ENCODE peak calls at places on chromosomes 11 and 22, in ten cellular contexts. One of them, this sample, is unnamed.

GRCh38 chr11:126102436-126102894 is 39.8 kb upstream of the CDON start:
- DNase-seq in body of pancreas: peak; percentile 57
- DNase-seq in stimulated activated CD4-positive, alpha-beta T cell treated with anti-CD3 and anti-CD28 coated beads, Interleukin-1b, Interleukin-23, amount 100 ng/mL, for 24 hours: no peak
- DNase-seq in ELR: no peak
- DNase-seq in H54: no peak
- DNase-seq in COR-L47: no peak
- DNase-seq in spleen: no peak
- DNase-seq in PC-9: peak; percentile 6
- DNase-seq in NCI-H2107: no peak
- DNase-seq in HEK293T: no peak
- DNase-seq in this sample: no peak

GRCh38 chr11:85483861-85484260 is 143.3 kb downstream of the DLG2 start:
- DNase-seq in body of pancreas: no peak
- DNase-seq in stimulated activated CD4-positive, alpha-beta T cell treated with anti-CD3 and anti-CD28 coated beads, Interleukin-1b, Interleukin-23, amount 100 ng/mL, for 24 hours: no peak
- DNase-seq in ELR: no peak
- DNase-seq in H54: no peak
- DNase-seq in COR-L47: no peak
- DNase-seq in spleen: no peak
- DNase-seq in PC-9: no peak
- DNase-seq in NCI-H2107: no peak
- DNase-seq in HEK293T: no peak
- DNase-seq in this sample: no peak

GRCh38 chr22:27930246-27931060 is 11.4 kb upstream of the PITPNB start:
- DNase-seq in body of pancreas: no peak
- DNase-seq in stimulated activated CD4-positive, alpha-beta T cell treated with anti-CD3 and anti-CD28 coated beads, Interleukin-1b, Interleukin-23, amount 100 ng/mL, for 24 hours: no peak
- DNase-seq in ELR: no peak
- DNase-seq in H54: no peak
- DNase-seq in COR-L47: no peak
- DNase-seq in spleen: no peak
- DNase-seq in PC-9: no peak
- DNase-seq in NCI-H2107: no peak
- DNase-seq in HEK293T: no peak
- DNase-seq in this sample: no peak

GRCh38 chr11:61908730-61909622 is 8.4 kb downstream of the RAB3IL1 start:
- DNase-seq in body of pancreas: peak; percentile 59
- DNase-seq in stimulated activated CD4-positive, alpha-beta T cell treated with anti-CD3 and anti-CD28 coated beads, Interleukin-1b, Interleukin-23, amount 100 ng/mL, for 24 hours: no peak
- DNase-seq in ELR: no peak
- DNase-seq in H54: no peak
- DNase-seq in COR-L47: no peak
- DNase-seq in spleen: peak; percentile 81
- DNase-seq in PC-9: no peak
- DNase-seq in NCI-H2107: no peak
- DNase-seq in HEK293T: no peak
- DNase-seq in this sample: no peak

GRCh38 chr11:10605941-10606381 is 37.5 kb upstream of the LYVE1 start:
- DNase-seq in body of pancreas: peak; percentile 63
- DNase-seq in stimulated activated CD4-positive, alpha-beta T cell treated with anti-CD3 and anti-CD28 coated beads, Interleukin-1b, Interleukin-23, amount 100 ng/mL, for 24 hours: no peak
- DNase-seq in ELR: peak; percentile 75
- DNase-seq in H54: peak; percentile 23
- DNase-seq in COR-L47: no peak
- DNase-seq in spleen: peak; percentile 91
- DNase-seq in PC-9: no peak
- DNase-seq in NCI-H2107: no peak
- DNase-seq in HEK293T: peak; percentile 26
- DNase-seq in this sample: no peak

GRCh38 chr11:74669311-74670160 is 61.7 kb downstream of the CHRDL2 start:
- DNase-seq in body of pancreas: no peak
- DNase-seq in stimulated activated CD4-positive, alpha-beta T cell treated with anti-CD3 and anti-CD28 coated beads, Interleukin-1b, Interleukin-23, amount 100 ng/mL, for 24 hours: no peak
- DNase-seq in ELR: no peak
- DNase-seq in H54: no peak
- DNase-seq in COR-L47: no peak
- DNase-seq in spleen: no peak
- DNase-seq in PC-9: no peak
- DNase-seq in NCI-H2107: no peak
- DNase-seq in HEK293T: no peak
- DNase-seq in this sample: no peak

GRCh38 chr22:25399649-25400151 is 164.8 kb upstream of the GRK3 start:
- DNase-seq in body of pancreas: no peak
- DNase-seq in stimulated activated CD4-positive, alpha-beta T cell treated with anti-CD3 and anti-CD28 coated beads, Interleukin-1b, Interleukin-23, amount 100 ng/mL, for 24 hours: no peak
- DNase-seq in ELR: no peak
- DNase-seq in H54: no peak
- DNase-seq in COR-L47: no peak
- DNase-seq in spleen: peak; percentile 54
- DNase-seq in PC-9: no peak
- DNase-seq in NCI-H2107: no peak
- DNase-seq in HEK293T: no peak
- DNase-seq in this sample: no peak

GRCh38 chr11:128179049-128179448 is 408.3 kb downstream of the ETS1 start:
- DNase-seq in body of pancreas: no peak
- DNase-seq in stimulated activated CD4-positive, alpha-beta T cell treated with anti-CD3 and anti-CD28 coated beads, Interleukin-1b, Interleukin-23, amount 100 ng/mL, for 24 hours: no peak
- DNase-seq in ELR: no peak
- DNase-seq in H54: no peak
- DNase-seq in COR-L47: peak; percentile 57
- DNase-seq in spleen: no peak
- DNase-seq in PC-9: no peak
- DNase-seq in NCI-H2107: no peak
- DNase-seq in HEK293T: no peak
- DNase-seq in this sample: no peak

GRCh38 chr11:65921033-65921555 is 1.9 kb downstream of the DRAP1 start:
- DNase-seq in body of pancreas: no peak
- DNase-seq in stimulated activated CD4-positive, alpha-beta T cell treated with anti-CD3 and anti-CD28 coated beads, Interleukin-1b, Interleukin-23, amount 100 ng/mL, for 24 hours: no peak
- DNase-seq in ELR: no peak
- DNase-seq in H54: no peak
- DNase-seq in COR-L47: no peak
- DNase-seq in spleen: no peak
- DNase-seq in PC-9: no peak
- DNase-seq in NCI-H2107: no peak
- DNase-seq in HEK293T: no peak
- DNase-seq in this sample: no peak

GRCh38 chr11:134033696-134034491 is 35.0 kb upstream of the JAM3 start:
- DNase-seq in body of pancreas: peak; percentile 96
- DNase-seq in stimulated activated CD4-positive, alpha-beta T cell treated with anti-CD3 and anti-CD28 coated beads, Interleukin-1b, Interleukin-23, amount 100 ng/mL, for 24 hours: peak; percentile 50
- DNase-seq in ELR: peak; percentile 87
- DNase-seq in H54: peak; percentile 76
- DNase-seq in COR-L47: peak; percentile 97
- DNase-seq in spleen: peak; percentile 86
- DNase-seq in PC-9: no peak
- DNase-seq in NCI-H2107: peak; percentile 94
- DNase-seq in HEK293T: peak; percentile 86
- DNase-seq in this sample: peak; percentile 59

GRCh38 chr11:131910491-131911387 is 540.3 kb downstream of the NTM start:
- DNase-seq in body of pancreas: no peak
- DNase-seq in stimulated activated CD4-positive, alpha-beta T cell treated with anti-CD3 and anti-CD28 coated beads, Interleukin-1b, Interleukin-23, amount 100 ng/mL, for 24 hours: no peak
- DNase-seq in ELR: peak; percentile 64
- DNase-seq in H54: no peak
- DNase-seq in COR-L47: peak; percentile 58
- DNase-seq in spleen: peak; percentile 59
- DNase-seq in PC-9: no peak
- DNase-seq in NCI-H2107: no peak
- DNase-seq in HEK293T: no peak
- DNase-seq in this sample: no peak

GRCh38 chr11:109085708-109086373 is 336.1 kb upstream of the C11orf87 start:
- DNase-seq in body of pancreas: no peak
- DNase-seq in stimulated activated CD4-positive, alpha-beta T cell treated with anti-CD3 and anti-CD28 coated beads, Interleukin-1b, Interleukin-23, amount 100 ng/mL, for 24 hours: no peak
- DNase-seq in ELR: no peak
- DNase-seq in H54: no peak
- DNase-seq in COR-L47: no peak
- DNase-seq in spleen: no peak
- DNase-seq in PC-9: no peak
- DNase-seq in NCI-H2107: no peak
- DNase-seq in HEK293T: no peak
- DNase-seq in this sample: no peak

GRCh38 chr11:7590529-7590928 is 76.7 kb downstream of the PPFIBP2 start:
- DNase-seq in body of pancreas: no peak
- DNase-seq in stimulated activated CD4-positive, alpha-beta T cell treated with anti-CD3 and anti-CD28 coated beads, Interleukin-1b, Interleukin-23, amount 100 ng/mL, for 24 hours: no peak
- DNase-seq in ELR: no peak
- DNase-seq in H54: no peak
- DNase-seq in COR-L47: no peak
- DNase-seq in spleen: no peak
- DNase-seq in PC-9: no peak
- DNase-seq in NCI-H2107: no peak
- DNase-seq in HEK293T: no peak
- DNase-seq in this sample: no peak

GRCh38 chr22:28711820-28712777 is 29.5 kb downstream of the CHEK2 start:
- DNase-seq in body of pancreas: peak; percentile 6
- DNase-seq in stimulated activated CD4-positive, alpha-beta T cell treated with anti-CD3 and anti-CD28 coated beads, Interleukin-1b, Interleukin-23, amount 100 ng/mL, for 24 hours: no peak
- DNase-seq in ELR: peak; percentile 97
- DNase-seq in H54: peak; percentile 22
- DNase-seq in COR-L47: no peak
- DNase-seq in spleen: no peak
- DNase-seq in PC-9: peak; percentile 78
- DNase-seq in NCI-H2107: no peak
- DNase-seq in HEK293T: no peak
- DNase-seq in this sample: no peak

GRCh38 chr22:31692186-31692886 is 30.3 kb upstream of the PISD start:
- DNase-seq in body of pancreas: no peak
- DNase-seq in stimulated activated CD4-positive, alpha-beta T cell treated with anti-CD3 and anti-CD28 coated beads, Interleukin-1b, Interleukin-23, amount 100 ng/mL, for 24 hours: no peak
- DNase-seq in ELR: peak; percentile 79
- DNase-seq in H54: no peak
- DNase-seq in COR-L47: no peak
- DNase-seq in spleen: no peak
- DNase-seq in PC-9: no peak
- DNase-seq in NCI-H2107: no peak
- DNase-seq in HEK293T: no peak
- DNase-seq in this sample: no peak

GRCh38 chr22:46546466-46547178 is 9.2 kb upstream of the CELSR1 start:
- DNase-seq in body of pancreas: peak; percentile 55
- DNase-seq in stimulated activated CD4-positive, alpha-beta T cell treated with anti-CD3 and anti-CD28 coated beads, Interleukin-1b, Interleukin-23, amount 100 ng/mL, for 24 hours: no peak
- DNase-seq in ELR: peak; percentile 42
- DNase-seq in H54: no peak
- DNase-seq in COR-L47: no peak
- DNase-seq in spleen: peak; percentile 62
- DNase-seq in PC-9: peak; percentile 75
- DNase-seq in NCI-H2107: no peak
- DNase-seq in HEK293T: no peak
- DNase-seq in this sample: no peak

GRCh38 chr22:45644714-45645113 is 26.9 kb upstream of the ATXN10 start:
- DNase-seq in body of pancreas: no peak
- DNase-seq in stimulated activated CD4-positive, alpha-beta T cell treated with anti-CD3 and anti-CD28 coated beads, Interleukin-1b, Interleukin-23, amount 100 ng/mL, for 24 hours: no peak
- DNase-seq in ELR: no peak
- DNase-seq in H54: no peak
- DNase-seq in COR-L47: no peak
- DNase-seq in spleen: no peak
- DNase-seq in PC-9: no peak
- DNase-seq in NCI-H2107: no peak
- DNase-seq in HEK293T: no peak
- DNase-seq in this sample: no peak